ENCODE peak calls at places on chromosomes 3 and 15, in five cellular contexts. One of them, this sample, is unnamed.

GRCh38 chr3:102979682-102980378 is 545.0 kb downstream of the ZPLD1 start:
- DNase-seq in OCI-LY7: no peak
- DNase-seq in AG10803: peak; percentile 92
- DNase-seq in kidney epithelial cell: peak; percentile 90
- DNase-seq in transverse colon: peak; percentile 39
- DNase-seq in this sample: peak; percentile 44

GRCh38 chr3:184261270-184262165 is at the start of gene CAMK2N2:
- DNase-seq in OCI-LY7: peak; percentile 33
- DNase-seq in AG10803: peak; percentile 25
- DNase-seq in kidney epithelial cell: no peak
- DNase-seq in transverse colon: peak; percentile 50
- DNase-seq in this sample: no peak

GRCh38 chr15:40028193-40028592 is 10.8 kb downstream of the SRP14 start:
- DNase-seq in OCI-LY7: no peak
- DNase-seq in AG10803: no peak
- DNase-seq in kidney epithelial cell: no peak
- DNase-seq in transverse colon: no peak
- DNase-seq in this sample: no peak

GRCh38 chr3:44029100-44029499 is 212.6 kb upstream of the TOPAZ1 start:
- DNase-seq in OCI-LY7: no peak
- DNase-seq in AG10803: no peak
- DNase-seq in kidney epithelial cell: no peak
- DNase-seq in transverse colon: no peak
- DNase-seq in this sample: no peak

GRCh38 chr3:51681453-51681852 is 10.4 kb downstream of the TEX264 start:
- DNase-seq in OCI-LY7: peak; percentile 39
- DNase-seq in AG10803: peak; percentile 55
- DNase-seq in kidney epithelial cell: no peak
- DNase-seq in transverse colon: peak; percentile 64
- DNase-seq in this sample: no peak

GRCh38 chr3:18679226-18679625 is 254.1 kb upstream of the SATB1 start:
- DNase-seq in OCI-LY7: no peak
- DNase-seq in AG10803: no peak
- DNase-seq in kidney epithelial cell: no peak
- DNase-seq in transverse colon: no peak
- DNase-seq in this sample: no peak

GRCh38 chr3:136270179-136270578 is 20.0 kb downstream of the PCCB start:
- DNase-seq in OCI-LY7: no peak
- DNase-seq in AG10803: no peak
- DNase-seq in kidney epithelial cell: no peak
- DNase-seq in transverse colon: no peak
- DNase-seq in this sample: no peak

GRCh38 chr3:152211655-152212054 is 57.1 kb upstream of the MBNL1 start:
- DNase-seq in OCI-LY7: no peak
- DNase-seq in AG10803: no peak
- DNase-seq in kidney epithelial cell: no peak
- DNase-seq in transverse colon: no peak
- DNase-seq in this sample: no peak

GRCh38 chr3:149152420-149152819 is 23.0 kb downstream of the HPS3 start:
- DNase-seq in OCI-LY7: no peak
- DNase-seq in AG10803: peak; percentile 66
- DNase-seq in kidney epithelial cell: peak; percentile 67
- DNase-seq in transverse colon: no peak
- DNase-seq in this sample: no peak

DNA sequence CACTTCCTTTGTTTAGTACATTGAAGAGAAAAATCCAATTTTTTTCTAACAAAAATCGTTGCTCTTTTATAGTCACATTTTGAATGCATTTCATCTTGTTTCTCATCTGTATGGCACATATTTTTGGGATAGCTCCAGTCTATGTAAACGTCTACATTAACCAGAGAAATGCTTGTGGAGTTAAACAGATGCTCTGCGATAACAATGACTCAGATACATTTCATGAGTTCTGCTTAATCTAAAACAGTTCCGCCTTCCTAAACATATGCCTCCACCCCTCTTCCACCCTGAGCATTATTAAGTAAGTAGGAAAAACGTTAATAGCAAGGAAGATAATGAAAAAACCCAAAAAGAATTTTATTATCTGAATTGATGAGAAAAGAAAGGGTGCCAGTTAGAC is 396.1 kb downstream of the TUSC7 start:
- DNase-seq in OCI-LY7: no peak
- DNase-seq in AG10803: peak; percentile 53
- DNase-seq in kidney epithelial cell: no peak
- DNase-seq in transverse colon: no peak
- DNase-seq in this sample: peak; percentile 84
- H3K4me3 ChIP-seq in OCI-LY7: no peak overlapping the region
- H3K4me3 ChIP-seq in AG10803: no peak overlapping the region
- H3K4me3 ChIP-seq in kidney epithelial cell: no peak overlapping the region
- H3K4me3 ChIP-seq in transverse colon: no peak overlapping the region
- H3K4me3 ChIP-seq in this sample: no peak overlapping the region

DNA sequence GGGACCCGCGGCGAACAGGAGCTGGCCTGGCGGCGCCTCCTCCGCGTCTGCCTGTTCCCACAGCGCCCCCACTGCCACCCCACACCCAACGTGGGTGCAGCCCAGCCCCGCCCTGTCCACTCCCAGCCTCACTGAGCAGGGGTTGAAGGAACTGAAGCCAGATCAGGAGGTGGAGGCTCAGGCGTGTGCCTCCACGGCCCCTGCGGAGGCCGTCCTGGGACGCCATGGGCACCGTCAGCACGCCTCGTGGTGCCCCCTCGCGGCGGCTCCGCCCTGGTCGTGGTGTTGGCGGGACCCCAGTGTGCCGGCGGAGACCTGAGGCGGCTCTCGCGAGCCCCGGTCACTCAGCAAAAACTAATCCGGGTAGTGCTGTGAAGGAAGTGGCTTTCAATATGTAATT is 39.0 kb upstream of the PRSS50 start:
- DNase-seq in OCI-LY7: no peak
- DNase-seq in AG10803: no peak
- DNase-seq in kidney epithelial cell: no peak
- DNase-seq in transverse colon: no peak
- DNase-seq in this sample: no peak
- TF ChIP-seq CTCF in OCI-LY7: no peak
- TF ChIP-seq CTCF in AG10803: no peak
- TF ChIP-seq CTCF in kidney epithelial cell: no peak
- TF ChIP-seq CTCF in transverse colon: no peak
- TF ChIP-seq CTCF in this sample: no peak

GRCh38 chr15:68154923-68155559 is 50.1 kb downstream of the CALML4 start:
- DNase-seq in OCI-LY7: peak; percentile 72
- DNase-seq in AG10803: peak; percentile 71
- DNase-seq in kidney epithelial cell: peak; percentile 31
- DNase-seq in transverse colon: peak; percentile 33
- DNase-seq in this sample: no peak

GRCh38 chr15:68157074-68157473 is 48.1 kb downstream of the CALML4 start:
- DNase-seq in OCI-LY7: no peak
- DNase-seq in AG10803: no peak
- DNase-seq in kidney epithelial cell: no peak
- DNase-seq in transverse colon: no peak
- DNase-seq in this sample: no peak

GRCh38 chr15:68152342-68152741 is 52.8 kb downstream of the CALML4 start:
- DNase-seq in OCI-LY7: no peak
- DNase-seq in AG10803: no peak
- DNase-seq in kidney epithelial cell: no peak
- DNase-seq in transverse colon: no peak
- DNase-seq in this sample: no peak

GRCh38 chr15:68158046-68158628 is 47.0 kb downstream of the CALML4 start:
- DNase-seq in OCI-LY7: no peak
- DNase-seq in AG10803: no peak
- DNase-seq in kidney epithelial cell: no peak
- DNase-seq in transverse colon: no peak
- DNase-seq in this sample: no peak
- H3K4me3 ChIP-seq in OCI-LY7: no peak overlapping the region
- H3K4me3 ChIP-seq in AG10803: no peak overlapping the region
- H3K4me3 ChIP-seq in kidney epithelial cell: no peak overlapping the region
- H3K4me3 ChIP-seq in transverse colon: no peak overlapping the region
- H3K4me3 ChIP-seq in this sample: no peak overlapping the region

DNA sequence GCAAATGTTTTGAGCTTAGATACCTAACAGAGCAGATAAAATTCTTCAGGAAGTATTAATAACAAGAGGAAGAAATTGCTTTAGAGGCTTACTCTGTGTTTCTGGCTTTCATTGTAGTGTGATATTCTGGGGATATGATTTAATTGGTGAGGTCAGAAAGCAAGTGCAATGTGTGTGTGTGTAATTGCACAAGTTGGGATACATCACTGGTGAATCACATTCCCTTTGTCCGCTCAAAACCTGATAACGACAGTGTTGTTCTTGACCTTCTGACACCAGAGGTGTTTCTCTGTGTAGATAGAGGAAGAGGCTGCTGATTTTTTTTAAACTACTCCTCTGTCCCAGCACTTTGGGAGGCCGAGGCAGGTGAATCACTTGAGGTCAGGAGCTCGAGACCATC is 161.1 kb downstream of the CACNA2D3 start:
- DNase-seq in OCI-LY7: no peak
- DNase-seq in AG10803: no peak
- DNase-seq in kidney epithelial cell: no peak
- DNase-seq in transverse colon: no peak
- DNase-seq in this sample: no peak
- TF ChIP-seq CTCF in OCI-LY7: no peak
- TF ChIP-seq CTCF in AG10803: no peak
- TF ChIP-seq CTCF in kidney epithelial cell: no peak
- TF ChIP-seq CTCF in transverse colon: no peak
- TF ChIP-seq CTCF in this sample: no peak

GRCh38 chr15:28098766-28099554 is at the start of gene OCA2:
- DNase-seq in OCI-LY7: no peak
- DNase-seq in AG10803: peak; percentile 67
- DNase-seq in kidney epithelial cell: peak; percentile 21
- DNase-seq in transverse colon: peak; percentile 43
- DNase-seq in this sample: no peak
- H3K4me3 ChIP-seq in OCI-LY7: no peak within 1 kb of the TSS
- H3K4me3 ChIP-seq in AG10803: no peak within 1 kb of the TSS
- H3K4me3 ChIP-seq in kidney epithelial cell: no peak within 1 kb of the TSS
- H3K4me3 ChIP-seq in transverse colon: peak within 1 kb of the TSS; percentile 11
- H3K4me3 ChIP-seq in this sample: peak within 1 kb of the TSS; percentile 30

GRCh38 chr15:60611592-60612346 is 132.8 kb upstream of the ICE2 start:
- DNase-seq in OCI-LY7: no peak
- DNase-seq in AG10803: peak; percentile 31
- DNase-seq in kidney epithelial cell: no peak
- DNase-seq in transverse colon: no peak
- DNase-seq in this sample: no peak
- TF ChIP-seq CTCF in OCI-LY7: no peak
- TF ChIP-seq CTCF in AG10803: no peak
- TF ChIP-seq CTCF in kidney epithelial cell: no peak
- TF ChIP-seq CTCF in transverse colon: no peak
- TF ChIP-seq CTCF in this sample: no peak

GRCh38 chr3:24447836-24448235 is 46.8 kb downstream of the THRB start:
- DNase-seq in OCI-LY7: no peak
- DNase-seq in AG10803: no peak
- DNase-seq in kidney epithelial cell: no peak
- DNase-seq in transverse colon: no peak
- DNase-seq in this sample: no peak

GRCh38 chr3:24454393-24454792 is 40.3 kb downstream of the THRB start:
- DNase-seq in OCI-LY7: no peak
- DNase-seq in AG10803: no peak
- DNase-seq in kidney epithelial cell: no peak
- DNase-seq in transverse colon: no peak
- DNase-seq in this sample: no peak

GRCh38 chr3:24454862-24455261 is 39.8 kb downstream of the THRB start:
- DNase-seq in OCI-LY7: no peak
- DNase-seq in AG10803: no peak
- DNase-seq in kidney epithelial cell: no peak
- DNase-seq in transverse colon: no peak
- DNase-seq in this sample: no peak

GRCh38 chr3:24450142-24450932 is 44.3 kb downstream of the THRB start:
- DNase-seq in OCI-LY7: no peak
- DNase-seq in AG10803: no peak
- DNase-seq in kidney epithelial cell: no peak
- DNase-seq in transverse colon: no peak
- DNase-seq in this sample: no peak

DNA sequence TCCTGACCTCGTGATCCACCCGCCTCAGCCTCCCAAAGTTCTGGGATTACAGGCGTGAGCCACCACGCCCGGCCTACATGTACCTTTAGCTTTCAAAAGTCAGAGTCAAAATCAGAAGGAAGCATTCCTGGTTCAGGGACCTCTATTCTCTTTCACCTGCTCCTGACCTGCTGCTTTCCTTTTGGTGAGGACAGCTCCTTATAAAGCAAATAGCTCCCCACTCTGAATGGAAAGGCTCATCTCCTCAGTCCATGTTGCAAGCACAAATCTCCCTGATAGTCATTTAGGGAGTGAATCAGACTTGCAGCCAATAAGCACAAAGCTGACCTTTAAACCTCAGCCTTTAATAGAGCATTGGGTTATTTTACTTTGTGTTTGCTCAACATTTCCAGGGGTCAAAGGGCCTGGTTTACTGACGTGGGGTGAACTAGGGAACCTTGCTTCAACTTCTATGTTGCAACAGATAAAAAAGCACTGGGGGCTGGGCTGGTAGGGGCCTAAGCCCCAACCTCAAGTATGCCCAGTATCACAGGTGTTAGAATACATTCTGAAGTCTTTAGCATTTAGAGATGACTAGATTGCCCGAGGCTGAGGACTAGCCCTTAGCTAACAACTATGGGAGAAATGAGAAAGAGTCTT is 43.1 kb downstream of the THRB start:
- DNase-seq in OCI-LY7: no peak
- DNase-seq in AG10803: no peak
- DNase-seq in kidney epithelial cell: no peak
- DNase-seq in transverse colon: peak; percentile 60
- DNase-seq in this sample: no peak
- H3K4me3 ChIP-seq in OCI-LY7: no peak overlapping the region
- H3K4me3 ChIP-seq in AG10803: no peak overlapping the region
- H3K4me3 ChIP-seq in kidney epithelial cell: no peak overlapping the region
- H3K4me3 ChIP-seq in transverse colon: peak overlapping the region; percentile 27
- H3K4me3 ChIP-seq in this sample: no peak overlapping the region

DNA sequence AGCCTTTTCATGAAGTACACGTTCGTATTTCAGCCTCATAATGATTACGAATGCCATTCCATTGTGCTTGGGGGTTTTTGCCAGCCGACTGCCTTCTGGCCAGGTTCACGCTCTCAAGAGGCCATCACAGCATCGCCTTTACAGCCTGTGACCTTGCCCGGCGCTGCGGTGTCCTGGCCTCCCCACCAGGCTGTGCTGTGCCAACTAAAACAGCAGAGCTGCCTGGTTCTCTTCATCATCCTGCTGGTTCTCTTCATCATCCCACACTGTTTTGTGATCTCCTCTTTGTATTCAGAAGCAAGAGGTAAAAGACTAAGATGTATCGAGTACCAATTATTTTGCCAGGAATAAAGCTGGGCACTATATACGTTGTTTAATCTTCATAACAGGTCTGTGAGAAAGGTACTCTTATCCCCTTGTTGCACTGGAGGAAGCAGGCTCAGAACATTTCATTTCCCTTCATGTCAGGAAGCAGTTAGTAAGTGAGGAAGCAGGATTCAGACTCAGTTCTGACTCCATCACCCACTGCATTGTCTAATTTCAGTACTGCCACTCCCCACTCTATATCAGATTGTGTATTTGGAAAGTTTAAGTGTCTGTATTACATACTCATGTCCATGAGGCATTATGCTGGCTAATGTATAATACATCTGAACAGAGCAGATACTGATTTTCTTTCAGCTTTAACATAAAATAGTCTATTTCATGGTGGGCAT is 92.7 kb downstream of the LRRC28 start:
- DNase-seq in OCI-LY7: peak; percentile 18
- DNase-seq in AG10803: no peak
- DNase-seq in kidney epithelial cell: no peak
- DNase-seq in transverse colon: peak; percentile 15
- DNase-seq in this sample: no peak
- TF ChIP-seq CTCF in OCI-LY7: peak; percentile 58
- TF ChIP-seq CTCF in AG10803: no peak
- TF ChIP-seq CTCF in kidney epithelial cell: peak; percentile 27
- TF ChIP-seq CTCF in transverse colon: peak; percentile 20
- TF ChIP-seq CTCF in this sample: peak; percentile 12

This sample was measured in AG04449.